ENCODE peak calls at places on chromosomes 12 and 14, in six cellular contexts. Q, A, B, V, D and H are unnamed samples.

GRCh38 chr14:32693114-32693513 is 245.6 kb upstream of the NPAS3 start:
- DNase-seq in Q (no peak), A (no peak), B (no peak), V (no peak), D (no peak), H (peak)

GRCh38 chr14:34810028-34810427 is 65.1 kb downstream of the BAZ1A start:
- DNase-seq in Q (no peak), A (no peak), B (no peak), V (no peak), D (no peak), H (no peak)

GRCh38 chr12:120630139-120630895 is 10.1 kb upstream of the CABP1 start:
- DNase-seq in Q (no peak), A (no peak), B (no peak), V (no peak), D (no peak), H (no peak)

GRCh38 chr12:12839886-12840285 is 26.7 kb downstream of the DDX47 start:
- DNase-seq in Q (no peak), A (peak), B (no peak), V (no peak), D (no peak), H (peak)

GRCh38 chr14:99231850-99232401 is 40.1 kb downstream of the BCL11B start:
- DNase-seq in Q (peak), A (no peak), B (no peak), V (no peak), D (no peak), H (no peak)

GRCh38 chr14:77124345-77125274 is 17.0 kb downstream of the ZDHHC22 start:
- DNase-seq in Q (peak), A (peak), B (peak), V (no peak), D (peak), H (no peak)

GRCh38 chr12:41917827-41918445 is 226.7 kb downstream of the GXYLT1 start:
- DNase-seq in Q (no peak), A (no peak), B (no peak), V (no peak), D (no peak), H (no peak)

GRCh38 chr12:68559246-68559645 is 51.5 kb upstream of the RAP1B start:
- DNase-seq in Q (no peak), A (no peak), B (no peak), V (no peak), D (no peak), H (no peak)

GRCh38 chr14:51386983-51387730 is 147.1 kb downstream of the TMX1 start:
- DNase-seq in Q (no peak), A (no peak), B (no peak), V (no peak), D (no peak), H (no peak)

GRCh38 chr14:65263161-65263788 is 149.3 kb upstream of the FUT8 start:
- DNase-seq in Q (no peak), A (no peak), B (no peak), V (no peak), D (no peak), H (no peak)

GRCh38 chr12:54603173-54603814 is 14.8 kb upstream of the PPP1R1A start:
- DNase-seq in Q (peak), A (peak), B (no peak), V (peak), D (no peak), H (peak)

GRCh38 chr14:24298892-24299254 is 707 bp downstream of the DHRS1 start:
- DNase-seq in Q (no peak), A (no peak), B (no peak), V (no peak), D (no peak), H (peak)

GRCh38 chr14:24296341-24297157 is 3.0 kb downstream of the DHRS1 start:
- DNase-seq in Q (peak), A (peak), B (no peak), V (peak), D (peak), H (peak)

GRCh38 chr14:24297190-24297964 is 2.2 kb downstream of the DHRS1 start:
- DNase-seq in Q (no peak), A (no peak), B (no peak), V (no peak), D (no peak), H (no peak)

GRCh38 chr14:24300326-24300980 is 803 bp downstream of the NOP9 start:
- DNase-seq in Q (no peak), A (no peak), B (no peak), V (no peak), D (no peak), H (no peak)

DNA sequence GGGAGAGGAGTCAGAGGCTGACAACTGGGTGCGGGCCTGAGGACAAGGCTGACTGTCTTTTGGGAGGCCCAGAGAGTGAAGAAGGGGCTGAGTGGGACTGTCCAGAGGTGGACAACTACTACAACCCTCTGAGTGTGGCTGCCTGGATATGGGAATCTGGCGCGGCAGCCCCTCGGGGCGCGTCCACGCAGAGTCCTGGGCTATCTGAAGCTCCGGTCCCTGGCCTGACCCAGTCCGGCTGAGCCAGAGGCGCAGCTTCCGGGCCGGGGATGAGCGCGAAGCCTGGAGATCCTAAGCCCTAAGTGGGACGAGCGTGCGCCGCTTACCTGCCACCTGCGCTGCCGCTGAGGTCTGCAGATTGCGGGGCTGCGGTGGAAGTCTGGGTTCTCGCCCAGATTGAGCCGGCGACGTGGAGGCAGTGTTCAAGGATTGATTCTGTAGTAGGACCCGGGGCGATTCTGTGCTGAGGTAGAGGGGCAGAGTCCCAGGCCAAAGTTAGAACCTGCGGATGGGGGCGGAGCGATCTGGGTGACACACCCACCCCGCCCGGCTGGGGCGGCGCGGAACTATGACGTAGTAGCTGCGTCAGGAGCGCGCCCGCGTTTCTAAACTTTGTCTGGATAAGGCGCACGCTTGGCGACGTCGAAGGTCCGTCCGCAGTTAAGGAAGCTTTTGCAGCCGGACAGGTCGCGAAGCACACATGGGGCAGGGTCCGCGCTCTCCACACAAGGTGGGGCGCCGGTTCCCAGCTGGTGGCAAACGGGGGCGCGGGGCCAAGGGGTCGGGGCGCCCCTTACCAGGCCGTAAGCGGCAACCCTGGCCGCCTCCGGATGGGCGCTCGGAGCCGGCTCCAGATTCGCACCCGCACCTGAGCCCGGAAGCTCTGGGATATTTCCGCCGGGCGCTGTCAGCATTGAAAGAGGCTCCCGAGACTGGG is at the start of the genes DHRS1 and NOP9:
- DNase-seq in Q (peak), A (peak), B (peak), V (peak), D (peak), H (peak)
- TF ChIP-seq POLR2A in Q (peak), A (peak), B (peak), V (peak), D (peak), H (peak)

GRCh38 chr12:108560752-108561719 is at the start of gene SART3:
- DNase-seq in Q (peak), A (peak), B (peak), V (peak), D (peak), H (peak)
- TF ChIP-seq POLR2A in Q (peak), A (peak), B (peak), V (peak), D (peak), H (peak)

GRCh38 chr12:45216297-45216982 is 545 bp downstream of the ANO6 start:
- DNase-seq in Q (peak), A (peak), B (peak), V (peak), D (peak), H (peak)

GRCh38 chr12:45214739-45215418 is 1.0 kb upstream of the ANO6 start:
- DNase-seq in Q (peak), A (no peak), B (no peak), V (peak), D (no peak), H (no peak)

GRCh38 chr12:45216983-45217485 is 1.1 kb downstream of the ANO6 start:
- DNase-seq in Q (no peak), A (no peak), B (no peak), V (no peak), D (no peak), H (no peak)

GRCh38 chr12:45214071-45214470 is 1.8 kb upstream of the ANO6 start:
- DNase-seq in Q (no peak), A (no peak), B (no peak), V (no peak), D (no peak), H (no peak)

DNA sequence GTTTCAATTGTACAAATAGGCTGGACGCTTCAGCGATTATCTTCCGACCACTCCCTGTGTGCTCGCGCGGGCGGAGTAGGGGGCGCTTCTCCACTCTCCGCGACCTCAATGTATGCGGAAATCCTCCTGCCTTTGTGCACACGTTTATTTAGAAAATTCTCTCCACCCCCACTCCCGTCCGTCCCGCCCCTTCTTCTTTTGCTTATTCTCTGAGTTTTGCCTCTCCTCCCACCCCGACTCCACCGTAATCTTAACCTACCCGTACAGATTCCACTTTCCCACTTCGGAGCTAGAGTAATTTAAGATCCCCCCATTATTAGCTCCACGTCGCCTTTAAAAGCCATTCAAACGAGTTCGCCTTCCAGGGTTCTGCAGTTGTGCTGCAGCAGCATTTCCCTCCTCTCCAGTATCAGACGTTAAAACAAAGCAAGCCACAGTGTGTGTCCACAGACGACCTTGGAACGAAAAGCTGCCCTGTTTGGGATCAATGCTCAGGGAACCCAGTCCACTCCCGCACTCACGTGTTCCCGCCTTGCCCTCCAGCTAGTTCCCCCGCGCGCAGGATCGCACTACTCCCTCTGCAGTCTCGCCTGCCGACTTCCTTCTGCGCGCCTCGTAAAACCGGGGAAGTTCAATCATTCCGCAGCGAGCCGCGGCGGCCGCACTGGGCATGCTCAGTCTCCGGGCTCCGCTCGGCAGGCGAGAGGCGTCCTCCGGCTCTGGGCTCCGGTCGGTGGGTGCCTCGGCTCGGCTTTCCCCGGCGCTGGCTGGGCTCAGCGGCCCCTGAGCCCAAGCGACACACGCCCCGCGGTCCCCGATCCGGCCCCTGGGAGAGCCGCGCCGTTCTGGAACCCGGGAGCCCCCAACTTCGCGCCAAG is at the start of gene ANO6:
- DNase-seq in Q (peak), A (peak), B (peak), V (peak), D (peak), H (peak)
- TF ChIP-seq POLR2A in Q (peak), A (peak), B (peak), V (peak), D (peak), H (peak)

GRCh38 chr12:6280053-6280469 is 30.4 kb upstream of the PLEKHG6 start:
- DNase-seq in Q (peak), A (peak), B (peak), V (peak), D (no peak), H (peak)
- TF ChIP-seq POLR2A in Q (no peak), A (peak), B (peak), V (peak), D (no peak), H (no peak)

GRCh38 chr14:39114073-39114838 is at the start of gene GEMIN2:
- DNase-seq in Q (peak), A (peak), B (peak), V (peak), D (peak), H (peak)
- TF ChIP-seq POLR2A in Q (peak), A (peak), B (peak), V (peak), D (peak), H (peak)

GRCh38 chr14:20306079-20306423 is 300 bp upstream of the TTC5 start:
- DNase-seq in Q (no peak), A (no peak), B (no peak), V (no peak), D (no peak), H (no peak)

GRCh38 chr14:20302042-20302761 is 3.5 kb downstream of the TTC5 start:
- DNase-seq in Q (no peak), A (no peak), B (no peak), V (no peak), D (no peak), H (no peak)

GRCh38 chr14:20305265-20306078 is at the start of gene TTC5:
- DNase-seq in Q (peak), A (peak), B (peak), V (peak), D (peak), H (peak)
- TF ChIP-seq POLR2A in Q (no peak), A (no peak), B (no peak), V (no peak), D (peak), H (no peak)

GRCh38 chr12:107435072-107435471 is 250.5 kb upstream of the PWP1 start:
- DNase-seq in Q (no peak), A (no peak), B (no peak), V (no peak), D (no peak), H (no peak)

GRCh38 chr12:107437954-107438353 is 247.6 kb upstream of the PWP1 start:
- DNase-seq in Q (no peak), A (no peak), B (no peak), V (no peak), D (no peak), H (no peak)

GRCh38 chr12:107435520-107435919 is 250.1 kb upstream of the PWP1 start:
- DNase-seq in Q (no peak), A (no peak), B (no peak), V (no peak), D (no peak), H (no peak)

GRCh38 chr12:107436836-107437235 is 248.8 kb upstream of the PWP1 start:
- DNase-seq in Q (no peak), A (no peak), B (no peak), V (no peak), D (no peak), H (no peak)

GRCh38 chr12:107436376-107436775 is 249.2 kb upstream of the PWP1 start:
- DNase-seq in Q (no peak), A (no peak), B (no peak), V (no peak), D (no peak), H (peak)
- TF ChIP-seq POLR2A in Q (no peak), A (no peak), B (no peak), V (no peak), D (no peak), H (no peak)